ENCODE peak calls at places on chromosomes 7 and 10, in eight cellular contexts. D is activated naive CD4-positive, alpha-beta T cell; W is left ventricle myocardium inferior; U is aorta; V is EH; S is right atrium auricular region; F is prostate gland; H is GM04503. L is an unnamed sample.

GRCh38 chr10:60172363-60172990 is 217.2 kb downstream of the ANK3 start:
- DNase-seq in D (no peak), W (no peak), U (no peak), V (no peak), S (no peak), F (peak), H (no peak), L (no peak)

GRCh38 chr7:55474944-55475911 is 97.1 kb downstream of the VOPP1 start:
- DNase-seq in D (no peak), W (no peak), U (peak), V (no peak), S (no peak), F (no peak), H (no peak), L (no peak)

GRCh38 chr10:21318768-21319167 is 206.7 kb downstream of the SKIDA1 start:
- DNase-seq in D (no peak), W (no peak), U (no peak), V (peak), S (no peak), F (no peak), H (no peak), L (no peak)

GRCh38 chr7:23928391-23928790 is 218.4 kb downstream of the STK31 start:
- DNase-seq in D (no peak), W (no peak), U (no peak), V (no peak), S (no peak), F (no peak), H (no peak), L (no peak)

GRCh38 chr7:140655511-140656408 is 15.1 kb upstream of the DENND2A start:
- DNase-seq in D (no peak), W (no peak), U (peak), V (no peak), S (no peak), F (no peak), H (no peak), L (no peak)

GRCh38 chr7:155803418-155804376 is 8.6 kb downstream of the SHH start:
- DNase-seq in D (no peak), W (no peak), U (peak), V (peak), S (no peak), F (no peak), H (no peak), L (no peak)

GRCh38 chr10:122636953-122637352 is 62.7 kb downstream of the C10orf120 start:
- DNase-seq in D (no peak), W (no peak), U (no peak), V (no peak), S (no peak), F (no peak), H (no peak), L (no peak)

GRCh38 chr10:103929396-103929921 is 11.5 kb upstream of the STN1 start:
- DNase-seq in D (no peak), W (no peak), U (no peak), V (no peak), S (no peak), F (no peak), H (no peak), L (no peak)

GRCh38 chr10:132788180-132788830 is 2.4 kb upstream of the NKX6-2 start:
- DNase-seq in D (no peak), W (no peak), U (no peak), V (peak), S (no peak), F (peak), H (no peak), L (no peak)

GRCh38 chr10:27815846-27816245 is 70.2 kb upstream of the MKX start:
- DNase-seq in D (no peak), W (no peak), U (no peak), V (no peak), S (no peak), F (no peak), H (no peak), L (no peak)

GRCh38 chr10:4270116-4270515 is 485.1 kb upstream of the KLF6 start:
- DNase-seq in D (no peak), W (no peak), U (no peak), V (peak), S (no peak), F (no peak), H (peak), L (no peak)

GRCh38 chr10:63483983-63484382 is 18.2 kb upstream of the JMJD1C start:
- DNase-seq in D (no peak), W (no peak), U (no peak), V (peak), S (no peak), F (no peak), H (no peak), L (no peak)

GRCh38 chr7:2860627-2861133 is 16.6 kb upstream of the GNA12 start:
- DNase-seq in D (no peak), W (no peak), U (no peak), V (no peak), S (no peak), F (peak), H (no peak), L (no peak)

GRCh38 chr10:96512997-96513685 is 585 bp downstream of the TLL2 start:
- DNase-seq in D (no peak), W (peak), U (no peak), V (peak), S (no peak), F (no peak), H (no peak), L (peak)

GRCh38 chr7:76340617-76341131 is 18.1 kb downstream of the YWHAG start:
- DNase-seq in D (no peak), W (no peak), U (no peak), V (peak), S (no peak), F (no peak), H (no peak), L (no peak)

GRCh38 chr10:96765406-96766240 is 45.3 kb upstream of the PIK3AP1 start:
- DNase-seq in D (peak), W (peak), U (peak), V (peak), S (peak), F (peak), H (no peak), L (peak)

GRCh38 chr7:139860090-139860773 is 31.2 kb downstream of the TBXAS1 start:
- DNase-seq in D (no peak), W (peak), U (peak), V (no peak), S (peak), F (no peak), H (no peak), L (no peak)

GRCh38 chr10:5317547-5318107 is 47.1 kb upstream of the UCN3 start:
- DNase-seq in D (peak), W (no peak), U (no peak), V (peak), S (no peak), F (no peak), H (peak), L (no peak)

GRCh38 chr10:92222603-92223275 is 68.1 kb downstream of the CPEB3 start:
- DNase-seq in D (no peak), W (no peak), U (no peak), V (peak), S (no peak), F (no peak), H (no peak), L (no peak)

GRCh38 chr10:114403545-114404161 is 649 bp downstream of the AFAP1L2 start:
- DNase-seq in D (no peak), W (peak), U (peak), V (no peak), S (no peak), F (no peak), H (no peak), L (no peak)

GRCh38 chr7:129553861-129554530 is 51.7 kb downstream of the SMKR1 start:
- DNase-seq in D (peak), W (no peak), U (no peak), V (peak), S (no peak), F (no peak), H (no peak), L (peak)

GRCh38 chr7:75716992-75717626 is 21.6 kb downstream of the HIP1 start:
- DNase-seq in D (no peak), W (no peak), U (peak), V (peak), S (no peak), F (no peak), H (peak), L (no peak)

GRCh38 chr10:11320809-11321520 is 290.5 kb downstream of the USP6NL start:
- DNase-seq in D (no peak), W (no peak), U (no peak), V (no peak), S (no peak), F (no peak), H (no peak), L (no peak)

GRCh38 chr7:114864278-114864677 is 57.6 kb upstream of the MDFIC start:
- DNase-seq in D (no peak), W (no peak), U (no peak), V (peak), S (no peak), F (no peak), H (no peak), L (no peak)

GRCh38 chr7:156651472-156651871 is 10.9 kb downstream of the RNF32 start:
- DNase-seq in D (no peak), W (no peak), U (no peak), V (no peak), S (no peak), F (no peak), H (no peak), L (no peak)

GRCh38 chr7:45568536-45569289 is 5.5 kb upstream of the ADCY1 start:
- DNase-seq in D (no peak), W (no peak), U (no peak), V (no peak), S (no peak), F (no peak), H (no peak), L (no peak)

GRCh38 chr7:69775231-69775771 is 177.0 kb downstream of the AUTS2 start:
- DNase-seq in D (no peak), W (peak), U (peak), V (no peak), S (peak), F (no peak), H (no peak), L (no peak)

GRCh38 chr10:100739516-100740368 is 5.6 kb upstream of the PAX2 start:
- DNase-seq in D (no peak), W (no peak), U (no peak), V (no peak), S (no peak), F (no peak), H (no peak), L (no peak)

GRCh38 chr10:31215052-31215451 is 104.0 kb upstream of the ZEB1 start:
- DNase-seq in D (no peak), W (no peak), U (no peak), V (no peak), S (no peak), F (no peak), H (no peak), L (no peak)

GRCh38 chr7:32941181-32941995 is 15.9 kb upstream of the FKBP9 start:
- DNase-seq in D (no peak), W (no peak), U (no peak), V (peak), S (no peak), F (no peak), H (no peak), L (no peak)

GRCh38 chr10:44258460-44259089 is 126.3 kb downstream of the CXCL12 start:
- DNase-seq in D (no peak), W (no peak), U (no peak), V (no peak), S (no peak), F (no peak), H (no peak), L (no peak)

GRCh38 chr10:36073796-36074345 is 431.8 kb upstream of the FZD8 start:
- DNase-seq in D (no peak), W (no peak), U (no peak), V (no peak), S (no peak), F (no peak), H (no peak), L (no peak)

L was measured in CD8-positive, alpha-beta memory T cell.